ENCODE peak calls at places on chromosomes 16 and 17, in seven cellular contexts. D is uterus, C is HFF-Myc, O is fibroblast of the aortic adventitia, Z is sigmoid colon, J is A549, M is skeletal muscle cell. W is an unnamed sample.

GRCh38 chr16:55499281-55499680 is 9.6 kb upstream of the LPCAT2 start:
- DNase-seq in Z (no peak), C (no peak), O (no peak), M (no peak), J (no peak), D (no peak), W (no peak)

GRCh38 chr16:66342294-66342900 is 24.1 kb upstream of the CDH5 start:
- DNase-seq in J (peak; percentile 68), M (no peak), D (no peak), Z (no peak), O (no peak), C (no peak), W (no peak)

GRCh38 chr17:74383140-74383539 is 15.8 kb downstream of the GPR142 start:
- DNase-seq in D (no peak), J (no peak), Z (no peak), O (no peak), M (no peak), C (no peak), W (no peak)

GRCh38 chr16:78988361-78988992 is 612.1 kb downstream of the MAF start:
- DNase-seq in J (peak; percentile 6), M (no peak), C (no peak), Z (no peak), D (no peak), O (no peak), W (no peak)

GRCh38 chr17:9253308-9253707 is 232.0 kb downstream of the NTN1 start:
- DNase-seq in D (no peak), J (no peak), C (no peak), M (no peak), O (no peak), Z (no peak), W (no peak)

GRCh38 chr17:15470536-15470935 is 3.1 kb upstream of the CDRT4 start:
- DNase-seq in M (no peak), C (no peak), Z (no peak), O (no peak), J (no peak), D (no peak), W (no peak)

GRCh38 chr16:28904828-28905227 is 20.2 kb downstream of the RABEP2 start:
- DNase-seq in D (no peak), J (no peak), O (no peak), Z (no peak), C (no peak), M (no peak), W (no peak)

GRCh38 chr16:79707867-79708266 is 107.3 kb upstream of the MAF start:
- DNase-seq in O (peak; percentile 35), Z (peak; percentile 88), J (no peak), M (no peak), C (no peak), D (peak; percentile 81), W (no peak)

GRCh38 chr17:2975469-2975958 is 87.9 kb downstream of the OR1D5 start:
- DNase-seq in Z (peak; percentile 78), M (no peak), J (no peak), O (peak; percentile 83), D (peak; percentile 26), C (no peak), W (no peak)

GRCh38 chr16:66774981-66775380 is 23.6 kb upstream of the DYNC1LI2 start:
- DNase-seq in Z (no peak), M (no peak), J (no peak), D (no peak), O (peak; percentile 39), C (no peak), W (no peak)

GRCh38 chr17:1029912-1030656 is 33.2 kb downstream of the TIMM22 start:
- DNase-seq in D (no peak), J (no peak), C (no peak), M (no peak), Z (no peak), O (no peak), W (no peak)

GRCh38 chr17:10772425-10773380 is 31.2 kb downstream of the TMEM238L start:
- DNase-seq in C (peak; percentile 17), D (no peak), O (no peak), M (no peak), Z (peak; percentile 27), J (no peak), W (no peak)

GRCh38 chr17:15894258-15894657 is 50.7 kb upstream of the ADORA2B start:
- DNase-seq in M (no peak), C (no peak), O (no peak), Z (no peak), D (no peak), J (no peak), W (no peak)

GRCh38 chr17:8843344-8843743 is 24.1 kb downstream of the PIK3R6 start:
- DNase-seq in O (peak; percentile 32), D (no peak), J (no peak), C (no peak), Z (peak; percentile 1), M (no peak), W (no peak)

GRCh38 chr17:28951991-28952975 is 965 bp upstream of the PHF12 start:
- DNase-seq in J (peak; percentile 100), O (peak; percentile 100), M (peak; percentile 98), Z (peak; percentile 99), D (peak; percentile 97), C (peak; percentile 98), W (peak; percentile 99)

GRCh38 chr17:50184611-50185398 is 16.6 kb downstream of the COL1A1 start:
- DNase-seq in O (peak; percentile 66), J (no peak), D (peak; percentile 70), Z (peak; percentile 92), C (no peak), M (no peak), W (no peak)

GRCh38 chr16:56961851-56962281 is at the start of gene CETP:
- DNase-seq in J (no peak), O (no peak), Z (no peak), M (no peak), C (no peak), D (no peak), W (no peak)

GRCh38 chr17:74282587-74283370 is 8.7 kb downstream of the DNAI2 start:
- DNase-seq in D (no peak), J (no peak), C (no peak), Z (no peak), M (no peak), O (peak; percentile 44), W (no peak)

GRCh38 chr16:3401719-3402397 is 843 bp downstream of the ZNF174 start:
- DNase-seq in M (no peak), D (no peak), C (no peak), O (peak; percentile 34), Z (no peak), J (peak; percentile 29), W (no peak)

GRCh38 chr16:1154887-1155331 is 2.0 kb downstream of the CACNA1H start:
- DNase-seq in O (no peak), Z (no peak), C (no peak), J (peak; percentile 54), D (no peak), M (no peak), W (no peak)

GRCh38 chr17:48375356-48375755 is 54.7 kb downstream of the SKAP1 start:
- DNase-seq in J (no peak), D (no peak), M (peak; percentile 12), C (no peak), O (peak; percentile 22), Z (no peak), W (peak; percentile 1)

GRCh38 chr17:12665263-12666210 is at the start of gene MYOCD:
- DNase-seq in M (no peak), O (peak; percentile 2), Z (peak; percentile 81), J (peak; percentile 48), D (peak; percentile 64), C (no peak), W (peak; percentile 18)

GRCh38 chr17:45220079-45220478 is 1.6 kb upstream of the FMNL1 start:
- DNase-seq in D (no peak), J (no peak), M (no peak), Z (no peak), O (no peak), C (no peak), W (no peak)

GRCh38 chr17:82871776-82872561 is 32.1 kb upstream of the ZNF750 start:
- DNase-seq in C (no peak), J (no peak), D (no peak), Z (no peak), M (no peak), O (no peak), W (no peak)

GRCh38 chr16:13036600-13036999 is 135.2 kb downstream of the SHISA9 start:
- DNase-seq in O (peak; percentile 25), C (peak; percentile 9), M (no peak), J (peak; percentile 18), D (no peak), Z (no peak), W (no peak)

GRCh38 chr16:54284931-54285413 is 1.6 kb downstream of the IRX3 start:
- DNase-seq in O (peak; percentile 25), D (no peak), C (no peak), J (no peak), Z (no peak), M (no peak), W (no peak)
- H3K4me3 ChIP-seq in O (peak overlapping the region; percentile 76), D (peak overlapping the region; percentile 48), C (peak overlapping the region; percentile 75), J (peak overlapping the region; percentile 80), Z (peak overlapping the region; percentile 53), M (peak overlapping the region; percentile 73), W (no peak overlapping the region)

GRCh38 chr16:20763461-20764232 is at the start of gene ACSM3:
- DNase-seq in C (peak; percentile 76), M (peak; percentile 37), O (peak; percentile 76), J (peak; percentile 85), D (peak; percentile 44), Z (peak; percentile 85), W (peak; percentile 59)
- H3K4me3 ChIP-seq in C (peak within 1 kb of the TSS; percentile 31), M (peak within 1 kb of the TSS; percentile 44), O (peak within 1 kb of the TSS; percentile 61), J (peak within 1 kb of the TSS; percentile 34), D (peak within 1 kb of the TSS; percentile 38), Z (peak within 1 kb of the TSS; percentile 43), W (peak within 1 kb of the TSS; percentile 63)

GRCh38 chr17:38967290-38967738 is at the start of gene FBXO47:
- DNase-seq in O (peak; percentile 83), J (peak; percentile 92), Z (peak; percentile 97), M (peak; percentile 45), C (no peak), D (peak; percentile 93), W (peak; percentile 51)
- H3K4me3 ChIP-seq in O (peak within 1 kb of the TSS; percentile 50), J (peak within 1 kb of the TSS; percentile 44), Z (peak within 1 kb of the TSS; percentile 34), M (peak within 1 kb of the TSS; percentile 29), C (no peak within 1 kb of the TSS), D (peak within 1 kb of the TSS; percentile 11), W (peak within 1 kb of the TSS; percentile 20)

GRCh38 chr17:36082062-36082461 is 7.9 kb downstream of the CCL3 start:
- DNase-seq in O (no peak), Z (no peak), J (no peak), C (no peak), D (no peak), M (no peak), W (no peak)
- H3K4me3 ChIP-seq in O (no peak overlapping the region), Z (no peak overlapping the region), J (no peak overlapping the region), C (no peak overlapping the region), D (no peak overlapping the region), M (no peak overlapping the region), W (no peak overlapping the region)

DNA sequence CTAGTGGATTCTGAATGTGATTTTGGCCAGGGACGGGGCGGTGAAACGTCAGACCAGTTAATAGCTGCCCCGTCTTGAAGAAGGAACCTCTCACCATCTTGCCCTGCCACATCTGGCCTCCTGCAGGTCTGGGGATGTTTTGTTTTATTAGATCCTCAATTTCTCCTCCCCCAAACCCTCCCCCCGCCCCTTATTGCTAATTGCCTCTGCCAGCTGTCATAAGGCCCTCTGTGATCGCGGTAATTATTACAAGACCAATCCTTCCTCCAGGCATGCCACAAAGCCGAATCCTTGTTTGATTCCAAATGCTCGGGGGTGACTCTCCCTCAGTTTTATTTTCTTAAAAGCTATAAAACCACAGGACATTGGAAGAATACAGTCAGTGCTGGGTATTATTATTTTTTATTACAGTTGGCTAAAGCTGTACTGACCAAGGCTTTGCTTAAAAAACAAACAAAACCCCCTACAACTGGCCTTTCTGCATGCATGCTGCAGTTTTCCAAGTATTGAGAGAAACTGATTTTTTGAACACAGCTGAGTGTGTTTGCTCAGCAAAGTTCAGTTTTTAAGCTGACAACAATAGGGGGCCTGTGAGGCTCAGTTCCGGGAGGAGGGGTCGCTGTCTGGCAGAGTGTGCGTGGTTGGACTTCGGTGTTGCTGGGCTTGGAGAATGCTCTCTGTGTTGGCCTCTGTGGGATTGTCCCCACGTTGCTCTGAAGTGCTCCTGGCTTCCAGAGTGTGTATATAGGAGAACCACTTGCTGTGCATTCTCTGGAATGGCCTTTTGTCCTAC is 1.7 kb downstream of the KSR1 start:
- DNase-seq in J (peak; percentile 44), Z (no peak), M (no peak), D (no peak), O (peak; percentile 52), C (peak; percentile 38), W (no peak)
- H3K4me3 ChIP-seq in J (peak overlapping the region; percentile 73), Z (peak overlapping the region; percentile 72), M (peak overlapping the region; percentile 69), D (peak overlapping the region; percentile 78), O (peak overlapping the region; percentile 82), C (peak overlapping the region; percentile 66), W (peak overlapping the region; percentile 97)

W was measured in AG04450.